ENCODE peak calls at places on chromosomes 7 and 10, in six cellular contexts. P is Panc1, Z is tibial nerve, B is body of pancreas, O is IMR-90, M is hepatocyte. L is an unnamed sample.
A peak's percentile ranks its signal among the peaks of the same experiment; 100 is the strongest.

GRCh38 chr7:93043393-93043985 is 74.3 kb downstream of the SAMD9 start:
- DNase-seq in P (no peak), Z (no peak), B (peak; percentile 8), O (peak; percentile 96), M (peak; percentile 28), L (peak; percentile 83)

GRCh38 chr7:155807805-155808550 is 4.3 kb downstream of the SHH start:
- DNase-seq in P (no peak), Z (no peak), B (no peak), O (no peak), M (peak; percentile 84), L (no peak)

GRCh38 chr7:148135106-148135505 is 455.5 kb upstream of the C7orf33 start:
- DNase-seq in P (no peak), Z (peak; percentile 20), B (no peak), O (no peak), M (no peak), L (peak; percentile 23)

GRCh38 chr7:29140873-29141468 is 5.4 kb downstream of the CPVL start:
- DNase-seq in P (no peak), Z (peak; percentile 40), B (peak; percentile 50), O (no peak), M (no peak), L (no peak)

GRCh38 chr10:103542764-103543616 is 49.5 kb downstream of the NEURL1 start:
- DNase-seq in P (no peak), Z (peak; percentile 31), B (peak; percentile 54), O (peak; percentile 49), M (peak; percentile 59), L (peak; percentile 59)

GRCh38 chr7:111138196-111138569 is 47.3 kb downstream of the LRRN3 start:
- DNase-seq in P (peak; percentile 76), Z (peak; percentile 26), B (peak; percentile 3), O (peak; percentile 57), M (no peak), L (peak; percentile 34)

GRCh38 chr10:73873163-73873842 is 1.1 kb downstream of the CAMK2G start:
- DNase-seq in P (no peak), Z (no peak), B (no peak), O (no peak), M (no peak), L (no peak)

GRCh38 chr7:127652333-127653248 is 597 bp downstream of the SND1 start:
- DNase-seq in P (no peak), Z (no peak), B (peak; percentile 21), O (peak; percentile 62), M (no peak), L (peak; percentile 38)

GRCh38 chr10:79449181-79450146 is 4.0 kb upstream of the ZCCHC24 start:
- DNase-seq in P (no peak), Z (no peak), B (no peak), O (no peak), M (no peak), L (no peak)

GRCh38 chr7:2521952-2522591 is 2.5 kb downstream of the LFNG start:
- DNase-seq in P (no peak), Z (no peak), B (no peak), O (no peak), M (no peak), L (peak; percentile 44)

GRCh38 chr7:25028370-25028971 is 48.5 kb upstream of the OSBPL3 start:
- DNase-seq in P (peak; percentile 20), Z (no peak), B (no peak), O (peak; percentile 96), M (peak; percentile 65), L (peak; percentile 89)

GRCh38 chr7:80918909-80919721 is at the start of gene SEMA3C:
- DNase-seq in P (peak; percentile 90), Z (peak; percentile 78), B (peak; percentile 88), O (peak; percentile 94), M (peak; percentile 96), L (peak; percentile 96)

GRCh38 chr7:82110146-82110823 is 333.3 kb downstream of the CACNA2D1 start:
- DNase-seq in P (no peak), Z (no peak), B (no peak), O (no peak), M (no peak), L (no peak)

GRCh38 chr7:105060394-105060793 is 46.4 kb downstream of the KMT2E start:
- DNase-seq in P (no peak), Z (no peak), B (no peak), O (no peak), M (no peak), L (no peak)

GRCh38 chr7:86469680-86470295 is 173.9 kb upstream of the GRM3 start:
- DNase-seq in P (peak; percentile 76), Z (peak; percentile 73), B (peak; percentile 79), O (peak; percentile 55), M (peak; percentile 89), L (peak; percentile 79)

GRCh38 chr7:44534501-44534900 is 6.6 kb downstream of the NPC1L1 start:
- DNase-seq in P (peak; percentile 18), Z (no peak), B (peak; percentile 33), O (no peak), M (peak; percentile 56), L (peak; percentile 34)

GRCh38 chr10:113959383-113959760 is 84.3 kb upstream of the ADRB1 start:
- DNase-seq in P (no peak), Z (no peak), B (no peak), O (no peak), M (peak; percentile 73), L (no peak)

GRCh38 chr10:62047960-62048383 is 146.5 kb downstream of the ARID5B start:
- DNase-seq in P (no peak), Z (peak; percentile 50), B (no peak), O (no peak), M (peak; percentile 30), L (peak; percentile 62)
- H3K4me3 ChIP-seq in P (no peak overlapping the region), Z (no peak overlapping the region), B (no peak overlapping the region), O (no peak overlapping the region), M (no peak overlapping the region), L (no peak overlapping the region)

DNA sequence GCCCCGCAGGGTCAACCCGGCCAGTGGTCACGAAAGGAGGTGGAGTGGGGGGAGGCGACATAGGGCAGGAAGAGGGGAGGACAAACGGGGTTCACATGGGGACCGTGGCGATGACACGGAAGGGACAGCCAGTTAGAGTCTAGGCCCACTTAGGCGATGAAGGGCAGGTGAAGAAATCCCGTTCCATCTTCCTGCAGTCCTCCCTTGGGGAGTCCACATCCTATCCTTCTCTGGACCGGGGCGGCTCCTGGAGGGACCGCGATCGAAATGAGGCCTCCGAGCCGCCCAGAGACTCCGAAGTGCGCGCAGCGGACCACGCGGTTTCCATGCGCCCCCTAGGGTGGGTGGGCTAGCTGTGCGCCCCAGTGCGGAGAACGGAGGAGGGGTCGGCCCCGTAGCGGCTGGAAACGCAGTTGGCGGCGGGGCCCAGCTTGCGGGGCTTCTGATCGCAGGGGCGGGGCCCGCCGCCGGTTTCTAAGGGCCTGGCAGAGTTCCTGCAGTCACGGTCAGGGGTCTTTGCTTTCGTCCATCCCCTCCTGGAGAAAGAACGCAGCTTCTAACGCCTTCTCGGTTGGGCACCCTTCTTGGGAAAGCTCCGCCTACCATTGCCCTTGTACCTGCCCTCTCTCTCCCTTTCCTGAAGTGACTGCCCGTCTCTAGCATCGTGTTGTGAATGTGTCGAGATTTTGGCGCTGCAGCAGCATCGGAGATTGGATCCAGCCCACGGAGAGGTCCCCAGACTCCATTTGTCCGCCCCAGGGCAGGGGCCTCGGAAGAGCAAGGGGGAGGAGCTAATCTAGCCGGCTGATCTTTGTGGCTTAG is 17.9 kb upstream of the TMEM225B start:
- DNase-seq in P (no peak), Z (no peak), B (peak; percentile 36), O (peak; percentile 23), M (peak; percentile 75), L (peak; percentile 31)
- TF ChIP-seq CTCF in P (peak; percentile 59), Z (no peak), B (peak; percentile 6), O (peak; percentile 49), M (peak; percentile 57), L (peak; percentile 27)

DNA sequence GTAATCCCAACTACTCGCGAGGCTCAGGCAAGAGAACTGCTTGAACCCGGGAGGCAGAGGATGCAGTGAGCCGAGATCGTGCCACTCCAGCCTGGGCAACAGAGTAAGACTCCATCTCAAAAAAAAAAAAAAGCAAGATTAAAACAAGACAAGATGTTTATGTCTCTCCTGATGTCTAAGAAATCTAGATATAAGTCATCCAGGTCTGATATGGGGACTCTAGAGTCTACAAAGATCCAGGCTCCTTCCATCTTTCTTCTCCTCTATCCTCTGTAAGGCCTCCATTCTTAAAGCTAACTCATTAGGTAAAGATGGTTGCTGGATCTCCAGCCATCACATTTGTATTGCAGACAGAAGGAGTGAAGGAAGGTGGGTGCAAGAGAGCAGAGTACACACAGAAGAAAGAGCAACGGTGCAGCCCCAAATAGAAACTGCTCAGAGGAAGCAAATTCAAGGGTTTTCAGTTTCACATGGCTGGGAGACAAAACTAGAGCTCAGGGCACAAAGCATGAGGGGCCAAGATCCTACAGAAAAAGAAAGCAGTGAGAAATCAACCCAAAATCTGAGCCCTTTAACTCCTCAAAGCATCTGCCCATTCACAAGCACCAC is 57.6 kb downstream of the USP6NL start:
- DNase-seq in P (no peak), Z (no peak), B (no peak), O (no peak), M (no peak), L (no peak)
- H3K4me3 ChIP-seq in P (no peak overlapping the region), Z (no peak overlapping the region), B (no peak overlapping the region), O (no peak overlapping the region), M (no peak overlapping the region), L (no peak overlapping the region)

GRCh38 chr7:14697684-14698083 is 204.9 kb downstream of the DGKB start:
- DNase-seq in P (no peak), Z (no peak), B (no peak), O (no peak), M (no peak), L (no peak)
- TF ChIP-seq CTCF in P (no peak), Z (no peak), B (no peak), O (no peak), M (no peak), L (no peak)

DNA sequence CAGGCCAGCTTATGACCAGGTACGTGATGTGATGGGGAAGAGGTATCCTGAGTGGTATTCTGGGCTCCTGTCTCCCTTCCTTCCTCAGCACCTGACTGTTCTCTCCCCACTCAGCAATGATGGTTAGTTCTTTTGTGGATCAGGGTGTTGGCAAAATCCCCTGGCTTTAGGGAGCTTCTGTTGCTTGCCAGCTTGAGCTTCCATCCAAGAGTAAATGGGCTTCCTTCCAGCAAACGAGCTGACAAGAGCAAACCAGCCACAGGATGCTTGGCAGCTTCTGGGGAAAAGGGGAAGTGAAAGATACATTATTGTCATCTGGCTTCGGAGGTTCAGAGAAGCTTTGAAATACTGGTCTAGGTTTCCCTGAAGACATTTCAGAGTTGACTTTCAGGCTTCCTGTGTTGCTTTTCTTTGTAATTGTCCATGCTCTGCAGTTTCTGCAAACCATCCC is 5.2 kb downstream of the DUSP5 start:
- DNase-seq in P (no peak), Z (peak; percentile 42), B (peak; percentile 67), O (peak; percentile 80), M (peak; percentile 57), L (peak; percentile 78)
- H3K4me3 ChIP-seq in P (no peak overlapping the region), Z (no peak overlapping the region), B (no peak overlapping the region), O (no peak overlapping the region), M (no peak overlapping the region), L (no peak overlapping the region)

DNA sequence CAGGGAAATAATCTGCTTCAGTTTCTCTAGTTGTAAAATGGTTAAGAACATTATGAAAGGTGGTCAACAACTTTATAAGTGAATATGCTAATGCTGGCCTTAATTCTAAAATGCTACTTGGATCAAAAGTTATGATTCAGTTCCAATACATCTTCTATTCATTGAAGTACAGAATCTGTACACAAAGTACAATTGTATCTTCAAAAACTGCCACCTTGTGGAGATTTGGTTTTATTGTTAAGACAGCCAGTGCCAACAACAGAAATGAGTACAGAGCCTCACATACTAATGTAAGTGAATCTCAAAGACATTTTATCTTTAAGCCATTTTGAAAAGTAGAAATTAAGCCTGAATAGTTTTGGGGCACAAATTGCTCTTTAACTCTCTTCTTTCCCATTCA is 194.0 kb downstream of the CFTR start:
- DNase-seq in P (no peak), Z (no peak), B (no peak), O (peak; percentile 67), M (peak; percentile 60), L (peak; percentile 79)
- TF ChIP-seq CTCF in P (peak; percentile 27), Z (no peak), B (peak; percentile 39), O (peak; percentile 57), M (peak; percentile 63), L (peak; percentile 55)

L was measured in fibroblast of pulmonary artery.